ENCODE peak calls at places on chromosomes 2 and 18, in five cellular contexts. One of them, this sample, is unnamed.

GRCh38 chr2:11659866-11660265 is 10.1 kb downstream of the NTSR2 start:
- DNase-seq in IMR-90: no peak
- DNase-seq in H1: no peak
- DNase-seq in neuronal stem cell: no peak
- DNase-seq in mesenchymal stem cell: no peak
- DNase-seq in this sample: no peak

GRCh38 chr2:26679857-26680256 is 12.7 kb upstream of the KCNK3 start:
- DNase-seq in H1: no peak
- DNase-seq in IMR-90: no peak
- DNase-seq in mesenchymal stem cell: no peak
- DNase-seq in neuronal stem cell: no peak
- DNase-seq in this sample: no peak

GRCh38 chr18:74540689-74541421 is 6.6 kb downstream of the CNDP1 start:
- DNase-seq in neuronal stem cell: no peak
- DNase-seq in mesenchymal stem cell: peak
- DNase-seq in H1: no peak
- DNase-seq in IMR-90: peak
- DNase-seq in this sample: peak

GRCh38 chr2:217113496-217113895 is 253.6 kb upstream of the TNP1 start:
- DNase-seq in H1: no peak
- DNase-seq in mesenchymal stem cell: no peak
- DNase-seq in IMR-90: no peak
- DNase-seq in neuronal stem cell: no peak
- DNase-seq in this sample: no peak

GRCh38 chr2:218743072-218743471 is 32.4 kb downstream of the TTLL4 start:
- DNase-seq in mesenchymal stem cell: no peak
- DNase-seq in IMR-90: no peak
- DNase-seq in neuronal stem cell: no peak
- DNase-seq in H1: no peak
- DNase-seq in this sample: peak

GRCh38 chr2:150110548-150110947 is 376.9 kb downstream of the RND3 start:
- DNase-seq in IMR-90: peak
- DNase-seq in H1: no peak
- DNase-seq in mesenchymal stem cell: peak
- DNase-seq in neuronal stem cell: no peak
- DNase-seq in this sample: no peak

GRCh38 chr18:79905389-79905911 is 46.0 kb downstream of the SLC66A2 start:
- DNase-seq in mesenchymal stem cell: peak
- DNase-seq in IMR-90: peak
- DNase-seq in neuronal stem cell: no peak
- DNase-seq in H1: no peak
- DNase-seq in this sample: no peak

GRCh38 chr2:98940102-98940501 is 4.1 kb upstream of the CRACDL start:
- DNase-seq in H1: no peak
- DNase-seq in IMR-90: no peak
- DNase-seq in mesenchymal stem cell: no peak
- DNase-seq in neuronal stem cell: no peak
- DNase-seq in this sample: no peak

GRCh38 chr2:181546086-181546485 is 88.9 kb downstream of the ITGA4 start:
- DNase-seq in neuronal stem cell: no peak
- DNase-seq in IMR-90: peak
- DNase-seq in mesenchymal stem cell: peak
- DNase-seq in H1: no peak
- DNase-seq in this sample: no peak

GRCh38 chr2:157839822-157840221 is 36.3 kb downstream of the ACVR1 start:
- DNase-seq in neuronal stem cell: peak
- DNase-seq in mesenchymal stem cell: no peak
- DNase-seq in IMR-90: no peak
- DNase-seq in H1: no peak
- DNase-seq in this sample: no peak

GRCh38 chr2:189521686-189522434 is 58.7 kb downstream of the SLC40A1 start:
- DNase-seq in neuronal stem cell: no peak
- DNase-seq in IMR-90: peak
- DNase-seq in H1: no peak
- DNase-seq in mesenchymal stem cell: peak
- DNase-seq in this sample: peak

GRCh38 chr2:168992026-168992425 is 39.1 kb downstream of the ABCB11 start:
- DNase-seq in H1: no peak
- DNase-seq in IMR-90: peak
- DNase-seq in neuronal stem cell: no peak
- DNase-seq in mesenchymal stem cell: peak
- DNase-seq in this sample: peak

GRCh38 chr2:164745012-164745797 is 96.4 kb downstream of the COBLL1 start:
- DNase-seq in mesenchymal stem cell: no peak
- DNase-seq in neuronal stem cell: no peak
- DNase-seq in IMR-90: peak
- DNase-seq in H1: no peak
- DNase-seq in this sample: peak

GRCh38 chr18:55403555-55403954 is 184.4 kb downstream of the TCF4 start:
- DNase-seq in mesenchymal stem cell: peak
- DNase-seq in H1: no peak
- DNase-seq in neuronal stem cell: no peak
- DNase-seq in IMR-90: no peak
- DNase-seq in this sample: no peak
- H3K4me3 ChIP-seq in mesenchymal stem cell: no peak
- H3K4me3 ChIP-seq in H1: no peak
- H3K4me3 ChIP-seq in neuronal stem cell: no peak
- H3K4me3 ChIP-seq in IMR-90: no peak
- H3K4me3 ChIP-seq in this sample: no peak

DNA sequence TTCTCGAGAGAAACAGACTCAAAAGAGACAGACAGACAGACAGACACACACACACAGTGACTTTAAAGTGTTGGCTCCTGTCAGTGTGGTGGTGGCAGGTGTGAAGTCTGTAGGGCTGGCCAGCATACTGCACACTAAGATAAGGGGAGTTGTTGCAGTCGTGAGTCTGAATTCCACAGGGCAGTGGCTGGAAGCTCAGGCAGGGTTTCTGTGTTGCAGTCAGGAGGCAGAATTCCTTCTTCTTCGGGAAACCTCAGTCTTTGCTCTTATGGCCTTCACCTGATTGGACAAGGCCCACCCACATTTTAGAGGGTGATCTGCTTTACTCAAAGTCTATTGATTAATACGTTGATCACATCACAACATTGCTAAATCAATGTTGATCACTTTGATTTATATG is 478.4 kb upstream of the HS6ST1 start:
- DNase-seq in neuronal stem cell: no peak
- DNase-seq in mesenchymal stem cell: no peak
- DNase-seq in IMR-90: no peak
- DNase-seq in H1: no peak
- DNase-seq in this sample: no peak
- H3K14ac ChIP-seq in neuronal stem cell: no peak
- H3K14ac ChIP-seq in mesenchymal stem cell: no peak
- H3K14ac ChIP-seq in IMR-90: no peak
- H3K14ac ChIP-seq in H1: no peak
- H3K14ac ChIP-seq in this sample: no peak

DNA sequence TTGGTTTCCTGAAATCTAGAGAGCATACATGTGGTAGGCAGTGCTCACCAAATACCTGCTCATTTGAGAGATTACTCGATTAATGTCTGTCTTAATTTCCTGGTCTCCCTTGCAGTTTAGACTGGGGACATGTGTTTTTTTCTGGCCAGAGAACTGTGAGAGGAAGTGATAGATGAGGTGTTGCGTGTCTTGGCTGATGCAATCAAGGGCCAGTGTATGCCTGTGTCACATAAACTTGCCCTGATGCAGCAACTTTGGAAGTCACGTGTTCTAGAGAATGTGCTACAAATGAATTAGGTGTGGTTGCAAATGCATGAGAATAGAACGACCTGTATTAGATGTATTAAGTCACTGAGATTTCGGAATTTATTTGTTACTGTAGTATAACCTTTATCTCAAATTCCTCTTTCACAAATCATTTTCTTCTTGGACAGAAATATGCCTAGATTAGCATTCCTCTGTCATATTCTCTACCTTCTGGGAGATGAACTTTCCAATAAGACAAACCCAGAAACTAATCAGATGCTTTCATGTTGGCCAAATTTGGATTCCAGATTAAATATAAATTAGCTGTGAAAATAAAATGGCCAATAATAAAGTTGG is 9.9 kb upstream of the IL1A start:
- DNase-seq in IMR-90: peak
- DNase-seq in neuronal stem cell: no peak
- DNase-seq in H1: no peak
- DNase-seq in mesenchymal stem cell: peak
- DNase-seq in this sample: peak
- H3K27ac ChIP-seq in IMR-90: peak
- H3K27ac ChIP-seq in neuronal stem cell: no peak
- H3K27ac ChIP-seq in H1: no peak
- H3K27ac ChIP-seq in mesenchymal stem cell: no peak
- H3K27ac ChIP-seq in this sample: no peak

GRCh38 chr2:174023591-174024523 is 58.7 kb upstream of the SP3 start:
- DNase-seq in neuronal stem cell: no peak
- DNase-seq in H1: no peak
- DNase-seq in mesenchymal stem cell: peak
- DNase-seq in IMR-90: peak
- DNase-seq in this sample: peak
- H3K4me3 ChIP-seq in neuronal stem cell: no peak
- H3K4me3 ChIP-seq in H1: peak
- H3K4me3 ChIP-seq in mesenchymal stem cell: no peak
- H3K4me3 ChIP-seq in IMR-90: no peak
- H3K4me3 ChIP-seq in this sample: no peak

DNA sequence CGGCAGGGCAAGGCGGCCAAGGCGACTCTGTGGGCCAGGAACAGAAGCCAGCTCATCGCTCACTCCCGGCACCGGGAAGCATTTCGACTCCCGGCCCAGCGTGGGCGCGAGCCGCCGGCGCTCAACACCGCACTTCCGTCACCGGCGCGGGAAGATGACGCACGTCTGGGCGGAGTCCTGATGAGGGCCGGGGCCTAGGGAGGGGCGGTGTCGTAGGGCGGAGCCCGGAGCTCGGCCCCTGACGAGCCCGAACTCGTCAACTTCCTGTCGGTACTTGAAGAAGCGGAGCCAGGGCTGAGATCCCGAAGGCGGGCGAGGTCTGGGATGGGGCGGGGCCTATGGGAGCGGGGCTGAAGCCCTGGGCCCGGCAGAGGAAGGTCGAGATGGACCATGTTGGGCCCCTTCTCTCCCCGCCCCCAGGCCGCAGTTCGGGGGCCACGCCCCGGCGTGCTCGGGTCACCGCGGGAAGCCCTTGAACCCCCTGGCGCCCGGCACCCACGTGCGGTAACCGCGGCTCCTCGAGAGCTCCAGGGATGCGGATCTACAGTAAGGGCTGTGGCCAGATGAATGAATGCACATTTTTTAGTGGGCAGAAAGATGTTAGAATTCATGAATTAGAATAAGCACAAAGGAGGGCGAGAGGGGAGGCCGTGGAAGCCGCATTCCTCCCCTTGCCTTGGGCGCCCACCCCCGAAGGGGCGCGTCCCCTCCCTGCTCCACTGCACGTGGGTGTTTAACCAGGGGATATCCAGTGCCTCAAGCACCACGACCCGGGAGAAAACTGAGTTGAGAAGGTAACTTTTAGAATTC is at the start of gene RNASEH1:
- DNase-seq in H1: peak
- DNase-seq in IMR-90: peak
- DNase-seq in mesenchymal stem cell: peak
- DNase-seq in neuronal stem cell: peak
- DNase-seq in this sample: peak
- H3K14ac ChIP-seq in H1: no peak
- H3K14ac ChIP-seq in IMR-90: peak
- H3K14ac ChIP-seq in mesenchymal stem cell: peak
- H3K14ac ChIP-seq in neuronal stem cell: peak
- H3K14ac ChIP-seq in this sample: peak

This sample was measured in trophoblast cell.